ENCODE peak calls at places on chromosomes 12 and 14, in four cellular contexts. Z is K562, W is H1, G is SK-N-SH. I is an unnamed sample.

GRCh38 chr12:90984114-90984513 is 20.7 kb downstream of the EPYC start:
- DNase-seq in W (peak), Z (no peak), G (no peak), I (no peak)

GRCh38 chr14:69519253-69519661 is 34.7 kb downstream of the PLEKHD1 start:
- DNase-seq in G (no peak), Z (no peak), W (no peak), I (no peak)

GRCh38 chr14:104346608-104347007 is 208.2 kb downstream of the KIF26A start:
- DNase-seq in Z (no peak), W (no peak), G (no peak), I (no peak)

GRCh38 chr14:68088463-68088862 is 268.9 kb downstream of the RAD51B start:
- DNase-seq in G (no peak), W (no peak), Z (no peak), I (no peak)

GRCh38 chr14:96086574-96087077 is 47.5 kb downstream of the C14orf132 start:
- DNase-seq in G (no peak), Z (no peak), W (no peak), I (no peak)

GRCh38 chr14:36671149-36671548 is 9.5 kb downstream of the PAX9 start:
- DNase-seq in W (no peak), Z (no peak), G (no peak), I (no peak)

GRCh38 chr12:41008472-41008871 is 179.6 kb upstream of the PDZRN4 start:
- DNase-seq in W (no peak), Z (no peak), G (no peak), I (no peak)

GRCh38 chr14:21917699-21918436 is 244.2 kb upstream of the OR4E1 start:
- DNase-seq in G (peak), Z (peak), W (no peak), I (peak)

GRCh38 chr14:72420749-72421452 is 473.0 kb downstream of the DPF3 start:
- DNase-seq in W (peak), G (peak), Z (peak), I (peak)

GRCh38 chr12:131988054-131988796 is 38.5 kb downstream of the EP400 start:
- DNase-seq in W (no peak), Z (no peak), G (no peak), I (no peak)

GRCh38 chr12:48947727-48948126 is 9.6 kb downstream of the ARF3 start:
- DNase-seq in G (no peak), Z (no peak), W (no peak), I (no peak)

GRCh38 chr12:15650399-15651128 is 138.6 kb downstream of the EPS8 start:
- DNase-seq in W (no peak), G (no peak), Z (no peak), I (no peak)

GRCh38 chr12:132419612-132420237 is 70.2 kb upstream of the FBRSL1 start:
- DNase-seq in W (no peak), G (peak), Z (no peak), I (no peak)

GRCh38 chr14:64649383-64649998 is 54.7 kb upstream of the PLEKHG3 start:
- DNase-seq in Z (no peak), G (no peak), W (no peak), I (no peak)

GRCh38 chr14:67251573-67252226 is 10.5 kb downstream of the PALS1 start:
- DNase-seq in Z (no peak), W (no peak), G (no peak), I (no peak)

GRCh38 chr12:116196752-116197718 is 80.5 kb downstream of the MED13L start:
- DNase-seq in Z (peak), G (peak), W (no peak), I (no peak)

GRCh38 chr12:49887091-49887490 is 16.6 kb downstream of the FAIM2 start:
- DNase-seq in Z (no peak), G (no peak), W (no peak), I (no peak)

GRCh38 chr12:50398931-50399330 is 1.8 kb upstream of the LARP4 start:
- DNase-seq in Z (no peak), W (no peak), G (no peak), I (no peak)

GRCh38 chr12:76558684-76559276 is 791 bp downstream of the OSBPL8 start:
- DNase-seq in Z (peak), W (peak), G (peak), I (peak)

GRCh38 chr12:121800694-121801600 is 2.9 kb upstream of the SETD1B start:
- DNase-seq in G (peak), Z (peak), W (no peak), I (peak)

GRCh38 chr12:108595711-108596647 is 1.9 kb downstream of the TMEM119 start:
- DNase-seq in G (no peak), W (no peak), Z (no peak), I (no peak)

GRCh38 chr12:87311206-87311605 is 718.0 kb downstream of the C12orf50 start:
- DNase-seq in Z (no peak), G (no peak), W (no peak), I (no peak)

GRCh38 chr14:103391048-103391447 is 5.8 kb downstream of the MARK3 start:
- DNase-seq in Z (peak), W (no peak), G (peak), I (no peak)

GRCh38 chr12:127060310-127060847 is 1206.6 kb upstream of the TMEM132C start:
- DNase-seq in W (no peak), G (no peak), Z (peak), I (no peak)

GRCh38 chr12:56192582-56192981 is 3.3 kb upstream of the SMARCC2 start:
- DNase-seq in W (no peak), Z (no peak), G (no peak), I (no peak)

GRCh38 chr12:130838284-130838950 is 633 bp downstream of the STX2 start:
- DNase-seq in Z (peak), W (no peak), G (no peak), I (peak)

GRCh38 chr12:120687570-120688289 is 781 bp downstream of the MLEC start:
- DNase-seq in Z (peak), W (no peak), G (no peak), I (peak)

GRCh38 chr14:61372842-61373555 is 51.6 kb downstream of the PRKCH start:
- DNase-seq in Z (no peak), W (no peak), G (no peak), I (no peak)

GRCh38 chr12:122005252-122005651 is 16.4 kb upstream of the BCL7A start:
- DNase-seq in Z (no peak), W (no peak), G (no peak), I (no peak)

GRCh38 chr12:18462437-18462836 is 201.1 kb downstream of the PIK3C2G start:
- DNase-seq in W (no peak), Z (no peak), G (no peak), I (no peak)

GRCh38 chr14:38056270-38056669 is 151.4 kb upstream of the SSTR1 start:
- DNase-seq in W (no peak), Z (no peak), G (no peak), I (peak)

GRCh38 chr14:63493246-63493645 is 49.9 kb downstream of the PPP2R5E start:
- DNase-seq in G (peak), W (no peak), Z (no peak), I (no peak)

GRCh38 chr14:73736842-73737241 is 22.7 kb upstream of the PNMA1 start:
- DNase-seq in G (no peak), W (no peak), Z (no peak), I (no peak)

GRCh38 chr12:23655112-23655511 is 294.4 kb downstream of the SOX5 start:
- DNase-seq in G (no peak), W (no peak), Z (no peak), I (no peak)

GRCh38 chr14:100246809-100247428 is 8.0 kb downstream of the YY1 start:
- DNase-seq in W (no peak), G (peak), Z (peak), I (no peak)

GRCh38 chr12:30278401-30278800 is 417.3 kb downstream of the IPO8 start:
- DNase-seq in G (no peak), Z (no peak), W (no peak), I (no peak)
- TF ChIP-seq TEAD4 in G (no peak), Z (no peak), W (no peak), I (no peak)

DNA sequence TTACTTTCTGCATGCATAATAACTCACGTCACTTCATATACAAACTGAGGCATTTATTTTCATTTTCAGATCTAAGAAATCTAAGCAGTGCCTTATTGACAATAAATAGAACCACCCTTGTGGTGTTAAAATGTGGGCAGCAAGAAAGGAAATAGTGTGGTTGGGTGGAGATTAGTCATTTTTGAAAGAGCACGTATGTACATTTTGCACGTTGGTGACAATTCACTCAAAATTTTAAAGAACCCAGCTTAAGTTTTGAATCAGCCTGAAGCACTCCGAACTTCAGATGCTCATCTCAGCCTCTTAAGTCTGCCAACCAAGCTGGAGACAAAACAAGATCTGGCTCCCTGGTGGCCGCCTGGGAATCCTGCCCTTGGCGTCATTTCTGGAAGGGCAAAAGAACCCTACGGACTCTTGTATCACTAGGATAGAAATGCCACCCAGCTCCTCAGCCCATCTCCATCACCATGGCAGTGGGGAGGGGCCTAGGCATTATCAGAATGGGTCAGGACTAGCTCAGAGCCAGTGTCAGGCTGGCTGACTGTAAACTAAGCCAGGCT is 89.5 kb upstream of the BCL2L14 start:
- DNase-seq in W (no peak), G (no peak), Z (no peak), I (no peak)
- TF ChIP-seq TEAD4 in W (no peak), G (no peak), Z (no peak), I (no peak)

DNA sequence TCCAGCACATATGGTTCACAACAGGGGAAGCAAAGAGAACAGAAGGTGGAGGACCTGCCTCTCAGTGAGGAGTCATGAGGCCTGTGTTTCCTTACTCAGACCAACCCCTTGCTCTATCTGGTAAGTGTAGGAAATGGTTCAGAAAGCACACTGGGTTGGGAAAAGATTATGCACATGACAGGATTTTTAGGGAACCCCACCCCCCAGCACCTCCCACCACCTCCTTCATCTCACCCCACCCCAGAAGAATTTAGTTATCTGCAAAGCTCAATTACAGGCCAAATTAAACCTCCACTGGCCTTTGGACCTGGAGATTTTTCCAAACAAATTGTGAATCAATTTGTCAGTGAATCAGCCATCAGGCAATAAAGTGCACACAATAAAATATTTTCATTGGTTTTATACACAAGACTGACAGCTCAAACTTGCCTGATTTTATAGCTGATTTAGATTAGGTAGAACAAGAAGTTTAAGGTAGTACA is 132.8 kb downstream of the DACT1 start:
- DNase-seq in W (no peak), Z (no peak), G (no peak), I (no peak)
- TF ChIP-seq TEAD4 in W (no peak), Z (no peak), G (no peak), I (no peak)

GRCh38 chr12:68157295-68157871 is 2.2 kb downstream of the IFNG start:
- DNase-seq in W (no peak), Z (no peak), G (no peak), I (no peak)
- TF ChIP-seq TEAD4 in W (no peak), Z (no peak), G (no peak), I (no peak)

DNA sequence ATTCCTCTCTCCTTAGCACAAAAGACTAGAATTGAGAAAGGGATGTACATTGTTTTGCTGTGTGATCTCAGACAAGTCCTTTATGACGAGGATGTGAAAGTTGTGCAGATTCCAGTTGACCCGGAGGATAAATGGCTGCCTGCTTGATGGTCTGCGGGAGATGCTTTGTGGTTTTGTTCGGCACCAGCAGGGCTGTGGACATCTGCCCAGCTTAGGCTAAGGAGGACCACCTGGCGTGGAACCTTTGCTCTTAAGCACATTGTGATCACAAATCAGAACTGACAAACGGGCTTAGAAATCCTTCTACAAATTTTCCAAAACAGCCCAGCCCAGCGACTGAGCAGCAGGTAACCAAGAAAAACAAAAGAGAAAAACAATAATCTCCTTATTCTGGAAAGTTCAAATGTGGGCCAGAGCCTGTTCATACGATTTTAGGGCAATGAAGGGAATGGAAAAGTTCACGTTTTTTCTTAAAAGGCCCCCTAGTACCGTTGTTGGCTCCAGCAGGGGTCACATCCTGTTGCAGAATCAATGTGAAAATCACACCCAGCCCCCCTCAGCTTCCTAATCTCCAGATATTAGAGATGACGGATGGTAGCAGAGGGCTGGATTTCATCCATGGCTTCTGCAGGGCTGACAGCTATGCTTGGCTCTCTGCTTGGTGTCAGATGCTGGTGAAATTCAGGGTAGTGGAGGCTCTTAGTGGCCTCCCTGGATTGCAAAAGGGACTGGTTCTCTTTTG is 81.1 kb upstream of the RFLNA start:
- DNase-seq in Z (no peak), G (no peak), W (no peak), I (no peak)
- TF ChIP-seq TEAD4 in Z (no peak), G (no peak), W (no peak), I (no peak)

DNA sequence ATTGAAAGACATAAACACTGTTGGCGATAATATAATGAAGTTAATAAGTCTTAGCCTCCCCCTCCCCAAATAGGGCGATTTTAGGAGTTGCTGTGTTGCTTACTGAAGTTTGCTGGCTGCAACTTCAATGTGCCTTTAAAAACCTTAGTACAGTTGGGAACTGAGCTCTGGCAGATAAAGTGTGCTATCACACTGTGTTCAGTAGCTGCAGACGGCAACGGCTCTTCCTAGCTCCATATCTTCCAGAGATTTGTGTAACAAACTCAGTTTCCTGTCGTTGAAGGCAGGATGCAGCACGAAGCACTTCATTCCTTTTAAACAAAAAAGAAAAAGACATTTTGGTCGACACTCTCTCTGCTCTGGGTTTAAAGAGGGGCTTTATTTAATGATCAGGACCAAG is 19.7 kb downstream of the PLXNC1 start:
- DNase-seq in G (no peak), Z (peak), W (no peak), I (no peak)
- TF ChIP-seq TEAD4 in G (no peak), Z (no peak), W (no peak), I (no peak)

DNA sequence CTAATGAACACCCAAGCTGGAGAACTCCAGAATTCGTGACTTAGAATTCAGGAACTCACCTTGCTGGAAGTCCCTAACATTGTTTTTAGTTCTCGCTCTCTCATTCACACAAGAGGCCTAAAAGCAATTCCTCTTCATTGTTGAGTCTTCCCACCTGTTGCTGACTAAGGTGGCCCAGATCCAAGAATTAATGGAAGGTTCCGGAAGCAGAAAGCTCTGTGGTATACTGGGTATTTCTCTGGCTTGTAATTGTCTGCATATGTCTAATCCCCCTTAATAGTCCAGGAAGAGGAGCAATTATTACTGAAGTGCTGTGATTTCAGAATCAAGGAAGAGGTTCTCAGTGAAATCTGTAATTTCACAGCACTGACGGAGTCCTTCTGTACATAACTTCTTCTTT is 31.4 kb downstream of the TMEM233 start:
- DNase-seq in W (no peak), G (peak), Z (no peak), I (no peak)
- TF ChIP-seq TEAD4 in W (no peak), G (peak), Z (no peak), I (no peak)

GRCh38 chr12:125032466-125033152 is 32.6 kb upstream of the AACS start:
- DNase-seq in Z (no peak), G (no peak), W (no peak), I (no peak)
- TF ChIP-seq TEAD4 in Z (no peak), G (no peak), W (no peak), I (no peak)

GRCh38 chr14:24160499-24160849 is 591 bp upstream of the IRF9 start:
- DNase-seq in Z (no peak), G (no peak), W (no peak), I (no peak)

GRCh38 chr14:24164591-24164991 is 3.5 kb downstream of the IRF9 start:
- DNase-seq in Z (no peak), G (no peak), W (no peak), I (no peak)

GRCh38 chr14:24159777-24160498 is 1.1 kb upstream of the IRF9 start:
- DNase-seq in Z (no peak), W (no peak), G (no peak), I (no peak)

GRCh38 chr14:24160850-24161804 is at the start of gene IRF9:
- DNase-seq in W (peak), Z (peak), G (peak), I (peak)

DNA sequence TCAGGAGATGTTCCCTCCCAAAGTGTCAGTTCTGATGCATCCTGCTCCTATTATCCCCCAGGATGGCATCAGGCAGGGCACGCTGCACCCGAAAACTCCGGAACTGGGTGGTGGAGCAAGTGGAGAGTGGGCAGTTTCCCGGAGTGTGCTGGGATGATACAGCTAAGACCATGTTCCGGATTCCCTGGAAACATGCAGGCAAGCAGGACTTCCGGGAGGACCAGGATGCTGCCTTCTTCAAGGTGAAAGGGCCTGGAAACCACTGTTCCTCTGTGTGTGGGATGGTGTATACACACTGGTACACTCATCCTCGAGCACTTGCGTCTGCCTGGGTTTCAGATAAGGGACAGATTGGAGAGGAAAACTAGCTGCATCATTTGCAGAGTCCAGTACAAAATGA is 1.0 kb downstream of the IRF9 start:
- DNase-seq in Z (no peak), G (no peak), W (no peak), I (no peak)
- TF ChIP-seq TEAD4 in Z (no peak), G (no peak), W (no peak), I (no peak)

I was measured in WTC11.